ENCODE peak calls at places on chromosomes 7 and 10, in eight cellular contexts. One of them, this sample, is unnamed.

GRCh38 chr10:132813560-132814468 is 27.9 kb upstream of the NKX6-2 start:
- DNase-seq in spleen: peak; percentile 55
- DNase-seq in breast epithelium: no peak
- DNase-seq in GM12891: no peak
- DNase-seq in HCT116: no peak
- DNase-seq in SK-N-SH: no peak
- DNase-seq in endothelial cell of umbilical vein: no peak
- DNase-seq in stomach: no peak
- DNase-seq in this sample: peak; percentile 58

GRCh38 chr7:9945882-9946281 is 1027.8 kb upstream of the PHF14 start:
- DNase-seq in HCT116: no peak
- DNase-seq in spleen: no peak
- DNase-seq in GM12891: no peak
- DNase-seq in stomach: no peak
- DNase-seq in SK-N-SH: no peak
- DNase-seq in breast epithelium: no peak
- DNase-seq in endothelial cell of umbilical vein: no peak
- DNase-seq in this sample: no peak

GRCh38 chr7:31741852-31742251 is 54.8 kb downstream of the PPP1R17 start:
- DNase-seq in breast epithelium: no peak
- DNase-seq in stomach: no peak
- DNase-seq in endothelial cell of umbilical vein: no peak
- DNase-seq in SK-N-SH: no peak
- DNase-seq in HCT116: no peak
- DNase-seq in GM12891: no peak
- DNase-seq in spleen: no peak
- DNase-seq in this sample: no peak

GRCh38 chr10:3499120-3499519 is 285.9 kb downstream of the KLF6 start:
- DNase-seq in HCT116: no peak
- DNase-seq in stomach: no peak
- DNase-seq in breast epithelium: no peak
- DNase-seq in endothelial cell of umbilical vein: no peak
- DNase-seq in GM12891: no peak
- DNase-seq in spleen: no peak
- DNase-seq in SK-N-SH: no peak
- DNase-seq in this sample: no peak

GRCh38 chr10:93512565-93512964 is 16.2 kb downstream of the CEP55 start:
- DNase-seq in breast epithelium: no peak
- DNase-seq in GM12891: no peak
- DNase-seq in endothelial cell of umbilical vein: peak; percentile 19
- DNase-seq in spleen: no peak
- DNase-seq in stomach: no peak
- DNase-seq in HCT116: no peak
- DNase-seq in SK-N-SH: no peak
- DNase-seq in this sample: no peak

GRCh38 chr10:120392245-120392644 is 64.8 kb upstream of the PLPP4 start:
- DNase-seq in HCT116: no peak
- DNase-seq in SK-N-SH: no peak
- DNase-seq in spleen: no peak
- DNase-seq in breast epithelium: no peak
- DNase-seq in stomach: no peak
- DNase-seq in endothelial cell of umbilical vein: peak; percentile 8
- DNase-seq in GM12891: no peak
- DNase-seq in this sample: no peak

GRCh38 chr7:104653870-104654401 is 325.5 kb downstream of the LHFPL3 start:
- DNase-seq in SK-N-SH: no peak
- DNase-seq in spleen: no peak
- DNase-seq in HCT116: no peak
- DNase-seq in breast epithelium: no peak
- DNase-seq in endothelial cell of umbilical vein: no peak
- DNase-seq in GM12891: no peak
- DNase-seq in stomach: no peak
- DNase-seq in this sample: no peak

GRCh38 chr7:4849390-4849789 is 12.4 kb downstream of the PAPOLB start:
- DNase-seq in spleen: no peak
- DNase-seq in SK-N-SH: peak; percentile 81
- DNase-seq in GM12891: no peak
- DNase-seq in stomach: no peak
- DNase-seq in HCT116: peak; percentile 12
- DNase-seq in breast epithelium: no peak
- DNase-seq in endothelial cell of umbilical vein: peak; percentile 36
- DNase-seq in this sample: no peak

GRCh38 chr10:58101682-58102081 is 166.0 kb downstream of the IPMK start:
- DNase-seq in SK-N-SH: no peak
- DNase-seq in endothelial cell of umbilical vein: no peak
- DNase-seq in GM12891: no peak
- DNase-seq in breast epithelium: no peak
- DNase-seq in HCT116: no peak
- DNase-seq in stomach: no peak
- DNase-seq in spleen: no peak
- DNase-seq in this sample: no peak

GRCh38 chr7:103866919-103867318 is 122.5 kb downstream of the RELN start:
- DNase-seq in spleen: no peak
- DNase-seq in endothelial cell of umbilical vein: no peak
- DNase-seq in GM12891: no peak
- DNase-seq in breast epithelium: no peak
- DNase-seq in stomach: no peak
- DNase-seq in HCT116: no peak
- DNase-seq in SK-N-SH: no peak
- DNase-seq in this sample: no peak

DNA sequence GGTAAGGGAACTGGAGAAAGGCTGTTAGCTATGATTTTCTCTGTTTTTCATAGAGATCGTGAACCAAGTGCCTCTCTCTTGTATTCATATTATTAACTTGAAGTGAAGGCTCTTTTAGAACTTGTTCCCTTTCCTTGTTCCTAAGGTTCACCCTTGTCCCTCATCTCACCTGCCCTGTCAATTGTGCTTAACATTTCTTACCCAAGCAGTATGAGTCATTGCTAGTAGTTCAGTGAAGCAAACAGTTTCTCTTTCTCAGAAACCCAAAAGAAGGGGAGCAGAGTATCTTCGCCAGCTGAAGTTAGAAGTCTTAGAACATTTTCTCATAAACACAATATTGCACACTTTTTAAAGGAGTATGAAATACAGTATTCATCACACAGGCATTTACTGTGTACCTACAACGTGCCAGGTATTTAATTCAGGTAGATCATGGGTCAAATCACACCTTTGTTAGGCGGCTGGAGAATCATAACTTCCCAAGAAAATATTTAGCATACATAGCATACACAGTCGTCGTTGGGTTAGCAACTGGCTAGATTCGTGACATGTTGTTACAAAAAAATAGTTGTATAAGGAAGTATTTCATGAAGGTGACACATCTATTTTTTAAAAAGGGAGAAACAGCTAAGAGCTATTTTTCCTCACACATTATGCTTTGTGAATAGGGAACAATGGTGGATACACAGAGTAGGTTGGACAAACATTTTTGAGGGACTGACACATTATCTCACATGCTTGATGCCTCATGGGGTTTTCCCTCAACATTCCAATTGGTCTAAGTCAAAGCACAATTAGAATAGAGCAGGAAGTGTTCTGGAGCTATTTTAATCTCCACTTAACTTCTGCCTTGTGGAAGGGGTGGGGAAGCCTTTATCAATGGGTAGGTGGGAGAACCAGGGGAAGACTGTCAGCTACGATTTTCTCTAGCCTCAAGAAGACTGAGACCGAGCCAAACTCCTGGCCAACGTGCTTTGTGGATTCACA is 13.2 kb downstream of the HDAC9 start:
- DNase-seq in breast epithelium: no peak
- DNase-seq in SK-N-SH: no peak
- DNase-seq in GM12891: no peak
- DNase-seq in spleen: no peak
- DNase-seq in endothelial cell of umbilical vein: peak; percentile 93
- DNase-seq in HCT116: peak; percentile 66
- DNase-seq in stomach: no peak
- DNase-seq in this sample: no peak
- TF ChIP-seq POLR2AphosphoS5 in breast epithelium: no peak
- TF ChIP-seq POLR2AphosphoS5 in SK-N-SH: peak; percentile 87
- TF ChIP-seq POLR2AphosphoS5 in GM12891: peak; percentile 50
- TF ChIP-seq POLR2AphosphoS5 in spleen: no peak
- TF ChIP-seq POLR2AphosphoS5 in endothelial cell of umbilical vein: no peak
- TF ChIP-seq POLR2AphosphoS5 in HCT116: no peak
- TF ChIP-seq POLR2AphosphoS5 in stomach: peak; percentile 54
- TF ChIP-seq POLR2AphosphoS5 in this sample: no peak

DNA sequence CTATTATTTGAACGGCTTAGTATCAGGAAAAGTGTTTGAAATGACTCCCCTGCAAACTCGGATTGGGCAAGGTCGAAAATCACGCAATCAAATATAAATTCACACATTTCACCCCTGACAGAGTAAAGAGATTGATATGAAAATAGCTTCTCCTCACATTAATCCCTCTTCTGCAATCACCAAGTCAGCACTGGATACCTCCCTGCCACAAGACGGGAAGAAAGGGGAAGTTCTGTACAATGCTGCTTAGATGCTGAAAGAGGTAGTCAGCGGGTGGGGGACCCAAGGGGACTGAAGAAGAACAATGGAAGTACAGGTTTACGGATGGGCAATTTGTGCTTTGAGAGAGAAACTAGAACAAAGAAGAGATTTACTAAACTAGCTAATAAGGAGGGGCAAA is 72.0 kb upstream of the ANK3 start:
- DNase-seq in HCT116: no peak
- DNase-seq in breast epithelium: no peak
- DNase-seq in GM12891: no peak
- DNase-seq in spleen: no peak
- DNase-seq in SK-N-SH: no peak
- DNase-seq in endothelial cell of umbilical vein: no peak
- DNase-seq in stomach: no peak
- DNase-seq in this sample: no peak
- TF ChIP-seq POLR2AphosphoS5 in HCT116: no peak
- TF ChIP-seq POLR2AphosphoS5 in breast epithelium: no peak
- TF ChIP-seq POLR2AphosphoS5 in GM12891: no peak
- TF ChIP-seq POLR2AphosphoS5 in spleen: no peak
- TF ChIP-seq POLR2AphosphoS5 in SK-N-SH: no peak
- TF ChIP-seq POLR2AphosphoS5 in endothelial cell of umbilical vein: no peak
- TF ChIP-seq POLR2AphosphoS5 in stomach: no peak
- TF ChIP-seq POLR2AphosphoS5 in this sample: no peak

GRCh38 chr10:73075829-73076228 is 20.8 kb downstream of the P4HA1 start:
- DNase-seq in GM12891: no peak
- DNase-seq in breast epithelium: no peak
- DNase-seq in stomach: no peak
- DNase-seq in endothelial cell of umbilical vein: no peak
- DNase-seq in spleen: no peak
- DNase-seq in SK-N-SH: no peak
- DNase-seq in HCT116: no peak
- DNase-seq in this sample: no peak

GRCh38 chr10:73073627-73074026 is 23.0 kb downstream of the P4HA1 start:
- DNase-seq in stomach: no peak
- DNase-seq in breast epithelium: no peak
- DNase-seq in endothelial cell of umbilical vein: peak; percentile 31
- DNase-seq in HCT116: no peak
- DNase-seq in GM12891: no peak
- DNase-seq in spleen: no peak
- DNase-seq in SK-N-SH: no peak
- DNase-seq in this sample: no peak

GRCh38 chr10:73079779-73080178 is 16.9 kb downstream of the P4HA1 start:
- DNase-seq in HCT116: no peak
- DNase-seq in GM12891: no peak
- DNase-seq in breast epithelium: no peak
- DNase-seq in SK-N-SH: no peak
- DNase-seq in spleen: no peak
- DNase-seq in stomach: no peak
- DNase-seq in endothelial cell of umbilical vein: no peak
- DNase-seq in this sample: no peak

DNA sequence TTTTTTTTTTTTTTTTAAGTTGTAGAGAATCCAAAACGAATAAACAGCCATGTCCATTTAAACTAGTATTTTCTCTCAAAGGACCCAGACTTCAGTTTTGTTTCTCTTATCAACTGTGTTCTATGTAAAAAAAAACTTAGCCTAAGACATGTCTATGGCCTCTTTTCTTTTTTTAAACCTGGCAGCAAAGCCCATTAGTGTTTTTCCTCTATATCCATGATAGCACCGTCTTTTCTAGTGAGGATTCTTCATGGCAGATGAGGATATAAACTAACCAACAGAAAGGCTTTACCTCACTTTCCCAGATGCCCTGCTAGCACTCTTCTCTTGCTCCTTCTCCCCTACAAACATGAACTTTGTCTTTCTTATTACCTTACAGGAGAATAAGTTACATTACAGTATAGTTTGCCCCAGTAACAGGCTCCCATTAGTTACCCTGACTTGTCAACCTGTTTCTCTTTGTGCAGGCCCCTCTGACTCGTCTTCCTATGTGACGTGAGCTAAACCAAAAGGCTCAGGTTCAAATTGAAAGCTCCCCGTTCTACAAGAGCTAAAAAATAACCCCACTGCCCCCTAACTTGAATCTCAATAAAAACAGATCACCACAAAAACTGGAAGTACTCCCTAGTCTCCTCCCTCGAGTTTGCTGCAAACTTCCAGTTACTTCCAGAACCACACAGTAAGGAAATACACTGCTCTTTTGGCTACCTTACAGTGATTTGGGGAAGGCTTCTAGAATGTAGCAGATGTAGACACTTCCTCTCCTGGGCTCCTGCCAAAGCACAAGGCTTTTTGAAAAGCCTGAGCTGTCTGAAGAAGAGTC is 20.1 kb downstream of the P4HA1 start:
- DNase-seq in stomach: peak; percentile 40
- DNase-seq in endothelial cell of umbilical vein: peak; percentile 81
- DNase-seq in breast epithelium: peak; percentile 38
- DNase-seq in spleen: no peak
- DNase-seq in HCT116: no peak
- DNase-seq in GM12891: no peak
- DNase-seq in SK-N-SH: no peak
- DNase-seq in this sample: peak; percentile 90
- TF ChIP-seq POLR2AphosphoS5 in stomach: peak; percentile 26
- TF ChIP-seq POLR2AphosphoS5 in endothelial cell of umbilical vein: no peak
- TF ChIP-seq POLR2AphosphoS5 in breast epithelium: no peak
- TF ChIP-seq POLR2AphosphoS5 in spleen: no peak
- TF ChIP-seq POLR2AphosphoS5 in HCT116: no peak
- TF ChIP-seq POLR2AphosphoS5 in GM12891: no peak
- TF ChIP-seq POLR2AphosphoS5 in SK-N-SH: no peak
- TF ChIP-seq POLR2AphosphoS5 in this sample: no peak

GRCh38 chr10:2335626-2336025 is 598.3 kb upstream of the ADARB2 start:
- DNase-seq in HCT116: no peak
- DNase-seq in GM12891: no peak
- DNase-seq in stomach: no peak
- DNase-seq in SK-N-SH: no peak
- DNase-seq in breast epithelium: no peak
- DNase-seq in spleen: no peak
- DNase-seq in endothelial cell of umbilical vein: no peak
- DNase-seq in this sample: no peak

GRCh38 chr10:2329082-2329481 is 591.8 kb upstream of the ADARB2 start:
- DNase-seq in HCT116: no peak
- DNase-seq in stomach: no peak
- DNase-seq in endothelial cell of umbilical vein: no peak
- DNase-seq in SK-N-SH: no peak
- DNase-seq in breast epithelium: no peak
- DNase-seq in spleen: no peak
- DNase-seq in GM12891: no peak
- DNase-seq in this sample: no peak

DNA sequence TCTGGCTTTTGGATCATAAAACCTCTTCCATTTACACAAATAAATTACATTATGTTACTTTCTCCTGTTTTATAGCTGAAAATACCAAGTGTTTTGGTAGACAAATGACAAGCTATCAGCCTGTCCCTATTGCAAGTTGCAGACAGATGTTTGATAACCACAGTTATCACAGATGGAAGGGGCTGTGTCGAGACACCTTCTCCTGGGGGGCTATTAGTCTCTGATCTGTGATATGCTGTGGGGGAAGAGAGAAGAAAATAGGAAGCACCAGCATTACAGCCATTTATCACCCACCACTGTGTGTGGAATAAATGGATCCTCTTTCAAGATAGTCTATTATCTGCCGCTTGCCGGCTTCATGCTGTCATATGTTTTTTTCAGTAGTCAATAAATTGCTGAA is 597.2 kb upstream of the ADARB2 start:
- DNase-seq in breast epithelium: no peak
- DNase-seq in spleen: no peak
- DNase-seq in stomach: no peak
- DNase-seq in HCT116: no peak
- DNase-seq in endothelial cell of umbilical vein: no peak
- DNase-seq in SK-N-SH: peak; percentile 39
- DNase-seq in GM12891: no peak
- DNase-seq in this sample: no peak
- TF ChIP-seq POLR2AphosphoS5 in breast epithelium: no peak
- TF ChIP-seq POLR2AphosphoS5 in spleen: no peak
- TF ChIP-seq POLR2AphosphoS5 in stomach: no peak
- TF ChIP-seq POLR2AphosphoS5 in HCT116: no peak
- TF ChIP-seq POLR2AphosphoS5 in endothelial cell of umbilical vein: no peak
- TF ChIP-seq POLR2AphosphoS5 in SK-N-SH: no peak
- TF ChIP-seq POLR2AphosphoS5 in GM12891: no peak
- TF ChIP-seq POLR2AphosphoS5 in this sample: no peak